ENCODE peak calls at places on chromosomes 13 and 19, in five cellular contexts. Q is neuronal stem cell, N is H9, G is mesenchymal stem cell, F is mesendoderm. D is an unnamed sample.

GRCh38 chr13:44402902-44403719 is 29.5 kb downstream of the SERP2 start:
- DNase-seq in Q (no peak), N (no peak), G (no peak), F (no peak), D (no peak)

GRCh38 chr19:1133471-1133929 is 29.7 kb downstream of the GPX4 start:
- DNase-seq in Q (no peak), N (peak; percentile 86), G (no peak), F (peak; percentile 71), D (no peak)

GRCh38 chr13:41060723-41061074 is 610 bp upstream of the WBP4 start:
- DNase-seq in Q (peak; percentile 90), N (peak; percentile 74), G (peak; percentile 89), F (peak; percentile 87), D (no peak)

GRCh38 chr13:23558675-23559536 is 11.3 kb upstream of the TNFRSF19 start:
- DNase-seq in Q (no peak), N (no peak), G (peak; percentile 81), F (peak; percentile 34), D (peak; percentile 92)

GRCh38 chr19:13864223-13864512 is 12.8 kb upstream of the NANOS3 start:
- DNase-seq in Q (no peak), N (no peak), G (no peak), F (no peak), D (no peak)

GRCh38 chr19:24159707-24160106 is 72.7 kb downstream of the ZNF254 start:
- DNase-seq in Q (no peak), N (no peak), G (no peak), F (peak; percentile 45), D (peak; percentile 17)

GRCh38 chr13:43003010-43003409 is 11.0 kb upstream of the EPSTI1 start:
- DNase-seq in Q (no peak), N (no peak), G (no peak), F (no peak), D (peak; percentile 40)

GRCh38 chr19:7441468-7442146 is 47.2 kb downstream of the PEX11G start:
- DNase-seq in Q (no peak), N (no peak), G (no peak), F (no peak), D (no peak)

GRCh38 chr13:59300347-59301165 is 863.2 kb downstream of the DIAPH3 start:
- DNase-seq in Q (no peak), N (no peak), G (no peak), F (no peak), D (no peak)

GRCh38 chr13:33388254-33388998 is 102.9 kb upstream of the STARD13 start:
- DNase-seq in Q (no peak), N (no peak), G (no peak), F (no peak), D (no peak)

GRCh38 chr13:36259361-36260137 is 38.1 kb downstream of the CCDC169 start:
- DNase-seq in Q (no peak), N (no peak), G (no peak), F (no peak), D (no peak)

GRCh38 chr19:44576843-44577565 is 36.4 kb upstream of the IGSF23 start:
- DNase-seq in Q (no peak), N (peak; percentile 70), G (peak; percentile 24), F (peak; percentile 75), D (peak; percentile 20)

DNA sequence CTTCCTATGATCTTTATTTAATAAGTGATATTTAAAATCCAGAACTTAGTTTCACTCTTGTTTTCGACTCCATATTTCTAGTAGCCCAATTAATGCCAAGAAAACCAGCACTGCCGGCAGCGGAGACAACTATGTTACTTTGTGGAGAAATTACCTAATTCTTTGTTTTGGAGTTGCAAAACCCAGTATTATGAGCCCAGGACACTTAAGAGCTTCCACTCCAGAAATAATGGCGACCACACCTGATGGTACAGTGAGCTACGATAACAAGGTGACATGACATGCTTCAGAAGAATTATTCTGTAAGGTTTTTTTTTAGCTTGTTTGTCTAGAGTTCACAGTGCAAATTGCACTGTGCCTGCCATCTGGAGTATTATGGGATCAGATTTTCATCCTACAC is 136.4 kb downstream of the ZAR1L start:
- DNase-seq in Q (no peak), N (no peak), G (no peak), F (no peak), D (no peak)
- H2BK120ac ChIP-seq in Q (no peak overlapping the region), N (no peak overlapping the region), G (no peak overlapping the region), F (no peak overlapping the region), D (no peak overlapping the region)

DNA sequence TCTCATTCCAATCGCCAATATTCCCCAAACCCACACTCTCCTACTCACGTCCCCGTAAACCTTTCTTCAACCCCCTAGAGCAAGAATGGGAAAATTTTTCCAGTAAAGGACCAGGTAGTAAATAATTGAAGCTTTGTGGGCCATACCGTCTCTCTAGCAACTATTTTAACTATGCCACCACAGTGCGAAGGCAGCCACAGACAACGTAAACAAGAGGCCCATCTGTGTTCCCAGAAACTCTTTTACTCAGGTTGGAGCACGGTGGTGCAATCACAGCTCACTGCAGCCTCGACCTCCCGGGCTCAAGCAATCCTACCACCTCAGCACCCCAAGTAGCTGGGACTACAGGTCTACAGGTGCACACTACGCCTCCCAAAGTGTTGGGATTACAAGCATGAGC is 3.0 kb downstream of the DPRX start:
- DNase-seq in Q (no peak), N (no peak), G (no peak), F (no peak), D (no peak)
- H2BK120ac ChIP-seq in Q (no peak overlapping the region), N (no peak overlapping the region), G (no peak overlapping the region), F (no peak overlapping the region), D (no peak overlapping the region)

GRCh38 chr13:76886292-76887061 is at the start of gene KCTD12:
- DNase-seq in Q (peak; percentile 80), N (peak; percentile 73), G (peak; percentile 86), F (peak; percentile 84), D (peak; percentile 73)

GRCh38 chr13:76884167-76884566 is 2.0 kb downstream of the KCTD12 start:
- DNase-seq in Q (no peak), N (peak; percentile 78), G (peak; percentile 59), F (peak; percentile 70), D (no peak)

GRCh38 chr13:76885203-76886004 is 801 bp downstream of the KCTD12 start:
- DNase-seq in Q (peak; percentile 48), N (peak; percentile 65), G (peak; percentile 82), F (peak; percentile 79), D (peak; percentile 61)

GRCh38 chr13:76886005-76886291 is 257 bp downstream of the KCTD12 start:
- DNase-seq in Q (peak; percentile 24), N (no peak), G (no peak), F (no peak), D (no peak)

DNA sequence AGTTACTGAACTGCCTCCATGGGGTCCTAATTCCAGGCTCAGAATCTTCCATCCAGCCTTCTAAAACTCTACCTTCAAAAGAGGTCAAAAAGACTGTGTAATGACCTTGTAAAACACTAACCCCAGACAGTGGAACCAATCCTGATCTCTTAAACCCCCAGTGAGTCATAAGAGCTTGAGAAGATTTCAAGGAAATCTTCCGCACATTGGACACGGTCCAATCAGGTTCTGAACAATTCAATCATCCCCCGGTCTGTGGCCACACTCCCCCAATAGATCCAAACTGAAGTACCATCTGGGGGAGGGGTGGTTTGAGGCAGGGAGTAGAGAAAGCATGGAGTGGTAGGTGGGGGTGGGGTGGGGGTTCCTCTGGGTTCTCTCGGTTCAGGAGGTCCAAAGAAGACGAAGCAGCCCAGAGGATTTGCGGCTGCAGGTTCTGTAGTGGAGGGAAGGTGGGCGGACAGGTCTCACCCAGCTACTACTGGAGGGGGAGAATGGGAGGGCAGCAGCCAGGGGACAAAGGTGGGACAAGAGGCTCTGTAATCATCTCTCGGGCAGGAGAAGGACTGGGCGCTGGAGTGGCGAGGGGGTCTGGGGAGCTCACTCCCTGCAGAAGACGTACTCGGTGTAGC is 1.5 kb downstream of the KCTD12 start:
- DNase-seq in Q (no peak), N (no peak), G (peak; percentile 59), F (no peak), D (peak; percentile 20)
- H2BK120ac ChIP-seq in Q (no peak overlapping the region), N (no peak overlapping the region), G (peak overlapping the region; percentile 45), F (no peak overlapping the region), D (no peak overlapping the region)

GRCh38 chr19:12788682-12789097 is 2.6 kb upstream of the JUNB start:
- DNase-seq in Q (no peak), N (peak; percentile 59), G (peak; percentile 88), F (peak; percentile 73), D (peak; percentile 75)
- H2BK120ac ChIP-seq in Q (no peak overlapping the region), N (no peak overlapping the region), G (peak overlapping the region; percentile 59), F (no peak overlapping the region), D (peak overlapping the region; percentile 86)

GRCh38 chr13:110309661-110310524 is 2.8 kb downstream of the COL4A2 start:
- DNase-seq in Q (no peak), N (peak; percentile 15), G (no peak), F (no peak), D (no peak)
- H2BK120ac ChIP-seq in Q (no peak overlapping the region), N (no peak overlapping the region), G (peak overlapping the region; percentile 3), F (no peak overlapping the region), D (peak overlapping the region; percentile 75)

GRCh38 chr13:100442095-100442832 is 146.3 kb downstream of the GGACT start:
- DNase-seq in Q (no peak), N (no peak), G (no peak), F (peak; percentile 19), D (no peak)
- H2BK120ac ChIP-seq in Q (no peak overlapping the region), N (peak overlapping the region; percentile 44), G (no peak overlapping the region), F (no peak overlapping the region), D (peak overlapping the region; percentile 61)

DNA sequence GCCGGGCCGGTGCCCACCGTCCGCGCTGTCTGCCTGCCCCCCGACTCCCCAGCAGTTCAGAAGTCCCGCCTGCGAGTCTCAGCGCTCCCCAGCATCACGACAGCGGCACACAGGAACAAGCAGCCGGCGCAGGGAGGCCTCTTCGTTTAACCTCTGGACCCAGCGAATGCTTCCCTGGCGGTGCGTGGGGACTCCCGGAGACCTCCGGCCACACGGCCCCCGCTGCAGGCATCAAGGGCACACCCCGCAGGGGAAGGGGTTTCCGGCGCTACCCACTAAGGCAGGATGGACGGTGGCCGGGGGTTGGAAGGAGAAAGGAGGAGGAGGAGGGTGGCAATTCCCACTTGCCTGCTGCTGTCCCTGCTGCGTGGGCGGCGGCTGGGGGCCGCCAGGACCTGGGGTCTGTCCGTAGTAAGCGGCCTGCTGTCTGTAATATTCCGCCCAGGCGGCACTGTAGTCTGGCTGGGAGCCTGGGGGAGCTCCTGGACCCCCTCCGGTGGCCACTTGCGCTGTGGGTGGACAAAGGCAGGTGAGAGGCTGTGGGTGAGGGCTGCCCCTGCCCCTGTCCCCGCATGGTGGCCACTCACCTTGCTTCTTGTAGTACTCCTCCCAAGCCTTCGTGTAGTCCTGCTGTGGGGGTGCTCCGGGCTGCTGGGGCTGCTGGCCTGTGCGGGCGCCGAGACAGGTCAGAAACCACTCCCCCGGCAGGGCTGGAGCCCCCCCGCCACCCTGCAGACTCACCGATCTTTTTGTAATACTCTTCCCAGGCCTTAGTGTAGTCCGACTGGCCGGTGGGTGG is 9.6 kb downstream of the KHSRP start:
- DNase-seq in Q (no peak), N (no peak), G (no peak), F (no peak), D (no peak)
- H2BK120ac ChIP-seq in Q (no peak overlapping the region), N (no peak overlapping the region), G (no peak overlapping the region), F (no peak overlapping the region), D (no peak overlapping the region)

DNA sequence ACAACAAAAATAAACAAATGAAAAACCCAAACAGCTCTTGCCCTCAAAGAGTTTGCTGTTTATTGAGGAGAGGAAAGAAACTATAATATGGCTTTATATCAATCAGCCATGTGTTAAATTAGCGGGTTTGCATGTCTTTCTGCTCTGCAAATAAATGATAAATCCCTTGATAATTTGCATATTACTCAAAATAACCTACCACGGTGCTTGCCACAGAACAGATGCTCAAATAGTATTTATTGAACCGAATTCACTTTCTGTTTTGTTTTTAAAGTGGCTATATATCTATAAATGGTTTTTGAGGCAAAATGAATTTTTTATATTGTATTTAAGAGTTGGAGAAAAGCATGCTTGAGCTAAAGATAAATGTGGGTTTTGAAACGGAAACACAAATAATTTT is 428.1 kb downstream of the ITGBL1 start:
- DNase-seq in Q (no peak), N (no peak), G (no peak), F (no peak), D (no peak)
- H2BK120ac ChIP-seq in Q (no peak overlapping the region), N (no peak overlapping the region), G (no peak overlapping the region), F (no peak overlapping the region), D (no peak overlapping the region)

D was measured in IMR-90.